ENCODE peak calls at places on chromosomes 16 and 17, in ten cellular contexts. Z, J, G, W, O, A, T, B, H and N are unnamed samples.
A peak's percentile ranks its signal among the peaks of the same experiment; 100 is the strongest.

GRCh38 chr16:85689950-85690320 is 1.2 kb upstream of the GINS2 start:
- DNase-seq in B (no peak), O (no peak), H (no peak), G (no peak), J (no peak), T (no peak), A (no peak), W (no peak), Z (no peak), N (no peak)

GRCh38 chr17:45413498-45413923 is 19.2 kb downstream of the ARHGAP27 start:
- DNase-seq in H (peak; percentile 60), Z (no peak), B (no peak), G (peak; percentile 97), W (no peak), A (no peak), O (peak; percentile 83), J (no peak), T (no peak), N (no peak)

GRCh38 chr16:82628741-82629140 is 2.0 kb downstream of the CDH13 start:
- DNase-seq in J (peak; percentile 64), A (no peak), H (no peak), G (no peak), T (no peak), O (no peak), W (no peak), Z (no peak), B (no peak), N (no peak)

GRCh38 chr17:48505788-48506187 is 25.0 kb downstream of the HOXB1 start:
- DNase-seq in H (no peak), A (no peak), Z (peak; percentile 80), T (no peak), B (no peak), W (no peak), O (no peak), J (peak; percentile 92), G (peak; percentile 38), N (no peak)

GRCh38 chr16:66549284-66550131 is at the start of gene TK2:
- DNase-seq in B (peak; percentile 61), O (peak; percentile 57), T (peak; percentile 23), A (no peak), W (no peak), Z (peak; percentile 53), H (peak; percentile 79), G (no peak), J (peak; percentile 58), N (no peak)

GRCh38 chr16:29729116-29729521 is 16.7 kb downstream of the C16orf54 start:
- DNase-seq in G (peak; percentile 48), H (no peak), O (no peak), J (peak; percentile 41), A (peak; percentile 45), Z (peak; percentile 47), W (no peak), B (no peak), T (no peak), N (peak; percentile 30)

GRCh38 chr16:31301708-31302400 is 42.1 kb downstream of the ITGAM start:
- DNase-seq in G (peak; percentile 7), T (no peak), Z (peak; percentile 11), B (no peak), H (no peak), A (no peak), O (no peak), J (peak; percentile 10), W (no peak), N (no peak)

GRCh38 chr17:43211480-43212402 is at the start of gene TMEM106A:
- DNase-seq in T (peak; percentile 48), W (peak; percentile 81), Z (peak; percentile 80), A (no peak), J (peak; percentile 63), H (peak; percentile 78), G (peak; percentile 80), B (peak; percentile 79), O (peak; percentile 87), N (peak; percentile 24)

GRCh38 chr17:6374271-6374691 is 60.6 kb downstream of the AIPL1 start:
- DNase-seq in Z (no peak), T (no peak), A (no peak), O (no peak), J (no peak), G (no peak), B (no peak), W (no peak), H (no peak), N (no peak)

GRCh38 chr17:51638909-51639308 is 378.6 kb downstream of the UTP18 start:
- DNase-seq in J (no peak), W (no peak), Z (no peak), H (no peak), G (no peak), O (no peak), A (no peak), B (no peak), T (no peak), N (no peak)

GRCh38 chr16:75942351-75942750 is 216.1 kb upstream of the CPHXL start:
- DNase-seq in J (no peak), T (no peak), H (no peak), Z (no peak), O (no peak), A (no peak), B (no peak), G (no peak), W (no peak), N (no peak)